ENCODE peak calls at places on chromosomes 3 and 15, in six cellular contexts. X is tibial nerve, Z is heart left ventricle, K is endothelial cell of umbilical vein, O is suprapubic skin, D is testis. B is an unnamed sample. For H3K36me3, the result is how much of the 10 kb centered on the place peaks cover.

GRCh38 chr3:108241146-108241545 is 18.9 kb upstream of the IFT57 start:
- DNase-seq in K (no peak), D (no peak), O (no peak), X (no peak), Z (no peak), B (no peak)

GRCh38 chr15:40815042-40815678 is 7.9 kb upstream of the DNAJC17 start:
- DNase-seq in X (no peak), O (no peak), K (no peak), Z (peak), D (peak), B (peak)

GRCh38 chr3:114867359-114867758 is 279.7 kb downstream of the ZBTB20 start:
- DNase-seq in O (no peak), Z (no peak), K (no peak), X (no peak), D (no peak), B (no peak)

GRCh38 chr15:68482246-68482645 is 50.3 kb upstream of the ITGA11 start:
- DNase-seq in X (no peak), Z (no peak), K (no peak), O (no peak), D (no peak), B (no peak)

GRCh38 chr15:92906563-92907081 is 6.5 kb downstream of the CHD2 start:
- DNase-seq in Z (no peak), D (no peak), X (no peak), O (no peak), K (peak), B (peak)

GRCh38 chr15:50051811-50052419 is 67.1 kb downstream of the ATP8B4 start:
- DNase-seq in X (peak), K (peak), Z (peak), D (peak), O (no peak), B (peak)

GRCh38 chr3:13872451-13872850 is 7.4 kb downstream of the WNT7A start:
- DNase-seq in X (no peak), K (no peak), O (no peak), Z (no peak), D (no peak), B (no peak)

GRCh38 chr3:44995142-44995770 is 19.2 kb downstream of the EXOSC7 start:
- DNase-seq in K (peak), X (peak), O (no peak), Z (peak), D (peak), B (peak)

GRCh38 chr15:42547926-42548257 is 701 bp downstream of the LRRC57 start:
- DNase-seq in Z (no peak), K (no peak), O (no peak), D (no peak), X (no peak), B (no peak)

GRCh38 chr3:181713300-181713647 is 1.5 kb downstream of the SOX2 start:
- DNase-seq in K (no peak), X (no peak), Z (no peak), D (no peak), O (no peak), B (no peak)
- H3K36me3 ChIP-seq in K (under half), X (under half), Z (under half), D (under half), O (under half), B (under half)

GRCh38 chr15:101011582-101011981 is 92.4 kb downstream of the LRRK1 start:
- DNase-seq in X (no peak), D (peak), Z (no peak), K (peak), O (peak), B (no peak)

GRCh38 chr15:101006931-101007687 is 88.0 kb downstream of the LRRK1 start:
- DNase-seq in D (peak), X (peak), O (peak), Z (peak), K (peak), B (peak)

GRCh38 chr15:101009176-101009575 is 90.0 kb downstream of the LRRK1 start:
- DNase-seq in D (peak), O (peak), Z (no peak), K (no peak), X (no peak), B (no peak)

GRCh38 chr15:101010781-101011180 is 91.6 kb downstream of the LRRK1 start:
- DNase-seq in X (no peak), Z (no peak), D (peak), K (no peak), O (peak), B (no peak)

GRCh38 chr15:101008158-101009139 is 89.3 kb downstream of the LRRK1 start:
- DNase-seq in X (peak), K (peak), Z (peak), O (peak), D (peak), B (peak)
- TF ChIP-seq POLR2A in X (no peak), K (no peak), Z (peak), O (no peak), D (no peak), B (no peak)

GRCh38 chr3:8984081-8984480 is 20.8 kb upstream of the RAD18 start:
- DNase-seq in D (no peak), O (no peak), Z (no peak), K (no peak), X (no peak), B (no peak)
- H3K36me3 ChIP-seq in D (under half), O (under half), Z (under half), K (under half), X (under half), B (under half)

DNA sequence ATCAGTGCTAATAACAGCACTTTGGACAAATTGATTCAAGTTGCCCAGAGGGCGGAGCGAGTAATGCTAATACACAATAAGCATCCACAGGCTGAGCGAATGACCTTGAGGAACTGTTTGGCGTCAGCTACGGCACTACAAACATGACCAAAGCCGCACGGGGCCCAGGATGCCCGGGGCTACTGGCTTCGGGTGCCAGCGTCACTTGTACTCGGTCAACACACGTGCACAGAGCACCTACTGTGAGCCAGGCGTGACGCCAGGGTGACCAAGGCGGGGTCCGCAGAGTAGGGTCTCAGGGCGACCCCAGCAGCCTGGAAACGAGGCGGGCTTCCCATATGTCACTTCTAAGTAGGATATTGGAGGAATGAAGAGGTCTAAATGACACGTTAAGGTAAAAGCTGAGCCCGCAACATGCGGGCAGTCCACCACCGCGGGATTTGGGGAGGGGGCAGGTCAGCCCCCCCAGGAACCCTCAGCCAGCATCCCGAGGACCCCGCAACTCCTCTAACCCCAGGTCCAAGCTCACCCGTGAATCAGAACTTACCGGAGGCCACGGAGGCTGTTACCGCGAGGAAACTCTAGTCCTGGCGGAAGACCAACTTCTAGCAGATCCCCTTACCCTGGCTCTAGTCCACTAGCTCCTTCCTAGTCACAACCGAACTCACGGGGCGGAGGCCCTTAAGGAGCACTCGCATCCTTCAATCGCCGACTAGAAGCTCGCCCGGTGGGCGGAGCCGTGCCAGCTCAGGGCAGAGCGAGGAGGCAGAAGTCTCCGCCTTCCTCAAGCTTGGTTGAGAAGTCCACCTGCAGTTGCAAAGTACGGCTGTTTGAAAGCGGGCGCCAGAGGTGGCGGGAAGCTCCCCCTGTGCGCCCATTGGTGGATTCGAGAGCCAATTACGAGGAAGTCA is at the start of gene CEP152:
- DNase-seq in K (peak), O (peak), D (peak), Z (peak), X (peak), B (peak)
- TF ChIP-seq POLR2A in K (peak), O (no peak), D (no peak), Z (peak), X (peak), B (no peak)

GRCh38 chr3:129561619-129562248 is 18.8 kb downstream of the H1-8 start:
- DNase-seq in K (no peak), O (no peak), Z (no peak), X (no peak), D (no peak), B (no peak)

GRCh38 chr3:129562803-129563202 is 19.8 kb downstream of the H1-8 start:
- DNase-seq in D (no peak), X (no peak), O (no peak), Z (no peak), K (no peak), B (no peak)

GRCh38 chr3:129563850-129564535 is 21.0 kb downstream of the H1-8 start:
- DNase-seq in D (no peak), O (no peak), X (no peak), Z (no peak), K (no peak), B (no peak)

GRCh38 chr3:129564981-129565644 is 22.1 kb downstream of the H1-8 start:
- DNase-seq in D (no peak), X (no peak), O (no peak), K (no peak), Z (no peak), B (no peak)

GRCh38 chr3:129563332-129563731 is 20.4 kb downstream of the H1-8 start:
- DNase-seq in D (no peak), O (no peak), K (no peak), X (no peak), Z (no peak), B (no peak)
- H3K36me3 ChIP-seq in D (under half), O (half or more), K (under half), X (under half), Z (half or more), B (under half)

GRCh38 chr15:39088186-39088585 is 492.7 kb upstream of the THBS1 start:
- DNase-seq in O (no peak), K (no peak), Z (no peak), D (no peak), X (no peak), B (no peak)
- TF ChIP-seq POLR2A in O (no peak), K (no peak), Z (no peak), D (no peak), X (no peak), B (no peak)

GRCh38 chr3:100540791-100541334 is 48.4 kb downstream of the TMEM45A start:
- DNase-seq in O (no peak), K (no peak), Z (no peak), D (no peak), X (no peak), B (no peak)
- H3K36me3 ChIP-seq in O (under half), K (under half), Z (under half), D (under half), X (under half), B (under half)

GRCh38 chr3:69099576-69099975 is 14.8 kb downstream of the ARL6IP5 start:
- DNase-seq in D (no peak), K (no peak), X (no peak), O (no peak), Z (no peak), B (no peak)

GRCh38 chr3:69095636-69096035 is 10.9 kb downstream of the ARL6IP5 start:
- DNase-seq in O (no peak), Z (no peak), K (no peak), D (no peak), X (no peak), B (no peak)

GRCh38 chr3:69094467-69095205 is 9.9 kb downstream of the ARL6IP5 start:
- DNase-seq in X (no peak), O (no peak), K (no peak), D (no peak), Z (no peak), B (no peak)

GRCh38 chr3:69096299-69096698 is 11.6 kb downstream of the ARL6IP5 start:
- DNase-seq in Z (no peak), X (no peak), K (no peak), O (no peak), D (no peak), B (no peak)

GRCh38 chr3:69097407-69098086 is 12.8 kb downstream of the ARL6IP5 start:
- DNase-seq in D (no peak), X (no peak), K (no peak), Z (no peak), O (no peak), B (no peak)
- TF ChIP-seq POLR2A in D (no peak), X (no peak), K (no peak), Z (no peak), O (no peak), B (no peak)

GRCh38 chr3:138948371-138949001 is 1.5 kb downstream of the FOXL2NB start:
- DNase-seq in O (no peak), K (no peak), X (no peak), Z (no peak), D (no peak), B (no peak)

GRCh38 chr3:138950701-138951100 is 3.7 kb downstream of the FOXL2NB start:
- DNase-seq in D (no peak), O (no peak), K (no peak), X (no peak), Z (no peak), B (no peak)

GRCh38 chr3:138949002-138949418 is 2.0 kb downstream of the FOXL2NB start:
- DNase-seq in D (no peak), Z (no peak), O (no peak), K (no peak), X (no peak), B (no peak)

GRCh38 chr3:138950006-138950644 is 3.1 kb downstream of the FOXL2NB start:
- DNase-seq in K (no peak), X (no peak), O (no peak), D (peak), Z (no peak), B (peak)

GRCh38 chr3:138949445-138950005 is 2.5 kb downstream of the FOXL2NB start:
- DNase-seq in K (no peak), X (no peak), D (no peak), Z (no peak), O (no peak), B (no peak)
- H3K36me3 ChIP-seq in K (under half), X (under half), D (under half), Z (under half), O (under half), B (under half)